ENCODE peak calls at places on chromosomes 1 and 21, in eight cellular contexts. K is cerebellum; C is 8988T; G is AG09319; W is activated naive CD4-positive, alpha-beta T cell; N is ACHN; J is caudate nucleus; V is stimulated activated CD4-positive, alpha-beta T cell treated with anti-CD3 and anti-CD28 coated beads, Interleukin-1b, Interleukin-23, amount 100 ng/mL, for 1 hour. X is an unnamed sample.
A peak's percentile ranks its signal among the peaks of the same experiment; 100 is the strongest.

GRCh38 chr1:37905624-37906196 is 41.1 kb downstream of the INPP5B start:
- DNase-seq in C (no peak), K (no peak), V (no peak), W (no peak), G (no peak), N (no peak), J (no peak), X (no peak)

GRCh38 chr21:35202431-35202830 is 153.3 kb upstream of the RUNX1 start:
- DNase-seq in G (no peak), N (no peak), C (no peak), K (no peak), J (no peak), W (no peak), V (no peak), X (no peak)

GRCh38 chr1:77639056-77639455 is 43.4 kb downstream of the ZZZ3 start:
- DNase-seq in C (no peak), K (no peak), G (no peak), J (no peak), V (no peak), N (peak; percentile 27), W (no peak), X (no peak)

GRCh38 chr1:41612953-41613352 is 128.5 kb upstream of the EDN2 start:
- DNase-seq in V (no peak), J (no peak), K (no peak), C (no peak), W (no peak), N (no peak), G (no peak), X (no peak)

GRCh38 chr21:26461500-26461899 is 111.6 kb downstream of the CYYR1 start:
- DNase-seq in C (no peak), K (no peak), V (no peak), W (no peak), G (no peak), N (no peak), J (no peak), X (no peak)

GRCh38 chr1:201552941-201553341 is 14.0 kb downstream of the NAV1 start:
- DNase-seq in W (no peak), C (no peak), J (no peak), V (no peak), K (no peak), G (no peak), N (peak; percentile 84), X (no peak)

GRCh38 chr1:197399691-197400521 is 131.9 kb downstream of the CRB1 start:
- DNase-seq in C (no peak), J (no peak), K (no peak), V (no peak), W (no peak), G (no peak), N (peak; percentile 72), X (no peak)

GRCh38 chr1:228031276-228031995 is 24.6 kb downstream of the WNT3A start:
- DNase-seq in G (no peak), K (no peak), W (no peak), N (no peak), C (no peak), V (no peak), J (no peak), X (no peak)

GRCh38 chr1:10973552-10973951 is 38.9 kb upstream of the TARDBP start:
- DNase-seq in J (no peak), W (no peak), C (no peak), V (no peak), K (no peak), G (peak; percentile 59), N (no peak), X (no peak)

GRCh38 chr1:223515416-223515815 is 122.2 kb downstream of the CCDC185 start:
- DNase-seq in W (no peak), K (no peak), J (no peak), V (no peak), N (no peak), G (no peak), C (no peak), X (no peak)

GRCh38 chr1:86823821-86824500 is 90.0 kb downstream of the SELENOF start:
- DNase-seq in J (no peak), C (no peak), N (no peak), G (no peak), K (no peak), V (no peak), W (no peak), X (no peak)

GRCh38 chr1:54112027-54112426 is 40.8 kb downstream of the CDCP2 start:
- DNase-seq in J (no peak), G (no peak), W (no peak), V (no peak), C (no peak), N (no peak), K (no peak), X (no peak)

GRCh38 chr1:159211331-159212136 is 6.9 kb downstream of the ACKR1 start:
- DNase-seq in K (peak; percentile 65), G (no peak), W (peak; percentile 9), J (no peak), V (peak; percentile 31), C (no peak), N (peak; percentile 58), X (peak; percentile 65)

GRCh38 chr1:206700445-206701036 is 15.8 kb downstream of the MAPKAPK2 start:
- DNase-seq in N (no peak), V (no peak), K (no peak), J (no peak), C (no peak), G (no peak), W (no peak), X (no peak)

GRCh38 chr1:222618880-222619321 is 1.0 kb downstream of the MIA3 start:
- DNase-seq in C (peak; percentile 38), V (no peak), N (no peak), K (peak; percentile 33), G (no peak), J (peak; percentile 54), W (no peak), X (no peak)

GRCh38 chr1:243597383-243597782 is 252.7 kb downstream of the AKT3 start:
- DNase-seq in N (no peak), C (no peak), J (no peak), V (no peak), K (no peak), W (no peak), G (no peak), X (no peak)

GRCh38 chr1:101200513-101200912 is 36.3 kb upstream of the S1PR1 start:
- DNase-seq in C (peak; percentile 20), W (no peak), N (peak; percentile 79), K (no peak), J (no peak), G (peak; percentile 46), V (no peak), X (no peak)

GRCh38 chr1:218557731-218558130 is 212.6 kb downstream of the TGFB2 start:
- DNase-seq in J (peak; percentile 9), K (no peak), N (no peak), G (no peak), V (no peak), C (no peak), W (no peak), X (no peak)

GRCh38 chr1:3005771-3006170 is 15.5 kb upstream of the ACTRT2 start:
- DNase-seq in G (no peak), J (no peak), K (no peak), V (no peak), N (no peak), W (no peak), C (no peak), X (no peak)

GRCh38 chr21:40765771-40766170 is 81.2 kb downstream of the DSCAM start:
- DNase-seq in W (no peak), K (no peak), G (no peak), N (no peak), V (no peak), C (no peak), J (no peak), X (no peak)

GRCh38 chr1:116496380-116496779 is 74.4 kb downstream of the CD58 start:
- DNase-seq in G (peak; percentile 40), K (no peak), J (no peak), W (no peak), N (no peak), V (no peak), C (no peak), X (no peak)

GRCh38 chr1:230113605-230114241 is 46.7 kb downstream of the GALNT2 start:
- DNase-seq in G (no peak), K (no peak), C (no peak), N (peak; percentile 87), W (no peak), V (no peak), J (no peak), X (no peak)

GRCh38 chr1:204991342-204991844 is 51.6 kb upstream of the CNTN2 start:
- DNase-seq in C (no peak), J (peak; percentile 20), N (no peak), K (no peak), W (no peak), G (no peak), V (no peak), X (no peak)

GRCh38 chr1:32773764-32774463 is 43.2 kb downstream of the YARS1 start:
- DNase-seq in V (no peak), N (no peak), W (no peak), C (no peak), G (no peak), K (no peak), J (no peak), X (no peak)

GRCh38 chr1:169250022-169250421 is 117.6 kb downstream of the NME7 start:
- DNase-seq in N (no peak), W (no peak), V (no peak), G (no peak), C (no peak), K (no peak), J (no peak), X (no peak)

GRCh38 chr1:114154146-114154962 is 685 bp upstream of the SYT6 start:
- DNase-seq in W (no peak), K (peak; percentile 52), V (no peak), C (no peak), G (no peak), N (no peak), J (no peak), X (no peak)

GRCh38 chr1:229092377-229093257 is 178.3 kb upstream of the RAB4A start:
- DNase-seq in V (no peak), K (no peak), J (no peak), N (no peak), W (no peak), C (no peak), G (no peak), X (no peak)

GRCh38 chr1:45640293-45640692 is 16.4 kb upstream of the CCDC17 start:
- DNase-seq in W (no peak), J (no peak), G (no peak), V (no peak), C (no peak), K (no peak), N (no peak), X (no peak)

GRCh38 chr1:41678141-41678878 is 193.8 kb upstream of the EDN2 start:
- DNase-seq in V (no peak), K (no peak), N (no peak), J (no peak), C (no peak), G (no peak), W (no peak), X (no peak)

GRCh38 chr1:7899741-7900140 is 40.9 kb downstream of the TNFRSF9 start:
- DNase-seq in V (no peak), K (no peak), J (no peak), W (no peak), N (no peak), G (no peak), C (no peak), X (no peak)

GRCh38 chr1:44780583-44781121 is 5.3 kb downstream of the RPS8 start:
- DNase-seq in J (no peak), K (no peak), V (no peak), G (no peak), N (no peak), W (no peak), C (no peak), X (no peak)

GRCh38 chr1:65209005-65209885 is 61.2 kb downstream of the AK4 start:
- DNase-seq in K (peak; percentile 75), C (peak; percentile 21), J (no peak), N (peak; percentile 56), W (no peak), V (no peak), G (peak; percentile 7), X (no peak)

GRCh38 chr1:61287014-61287413 is 204.7 kb downstream of the NFIA start:
- DNase-seq in K (no peak), J (no peak), C (no peak), G (no peak), N (no peak), V (no peak), W (no peak), X (no peak)

GRCh38 chr1:156903328-156904091 is 10.0 kb downstream of the PEAR1 start:
- DNase-seq in N (no peak), W (no peak), C (no peak), J (no peak), G (no peak), V (no peak), K (no peak), X (no peak)

X was measured in mesothelial cell of epicardium.